ENCODE peak calls at places on chromosomes 1 and 21, in nine cellular contexts. P, R, J, S, U, H, O, M and A are unnamed samples.

GRCh38 chr1:37257646-37258045 is 216.7 kb upstream of the ZC3H12A start:
- DNase-seq in P (no peak), R (no peak), J (no peak), S (no peak), U (no peak), H (no peak), O (no peak), M (no peak), A (no peak)

GRCh38 chr1:220966874-220967631 is 87.8 kb downstream of the HLX start:
- DNase-seq in P (no peak), R (no peak), J (no peak), S (no peak), U (no peak), H (no peak), O (no peak), M (no peak), A (no peak)

GRCh38 chr1:175287377-175287776 is 94.8 kb upstream of the KIAA0040 start:
- DNase-seq in P (peak; percentile 54), R (no peak), J (no peak), S (no peak), U (no peak), H (no peak), O (no peak), M (no peak), A (peak; percentile 4)

GRCh38 chr1:78884685-78885452 is 121.7 kb downstream of the ADGRL4 start:
- DNase-seq in P (no peak), R (no peak), J (no peak), S (no peak), U (no peak), H (no peak), O (no peak), M (no peak), A (no peak)

GRCh38 chr1:21651214-21652042 is 17.7 kb downstream of the RAP1GAP start:
- DNase-seq in P (peak; percentile 37), R (peak; percentile 47), J (peak; percentile 25), S (peak; percentile 59), U (peak; percentile 13), H (no peak), O (no peak), M (no peak), A (peak; percentile 33)

GRCh38 chr1:13908128-13908527 is 208.1 kb downstream of the PRDM2 start:
- DNase-seq in P (peak; percentile 19), R (no peak), J (no peak), S (no peak), U (no peak), H (no peak), O (no peak), M (no peak), A (no peak)

GRCh38 chr1:31765041-31765467 is 914 bp upstream of the ADGRB2 start:
- DNase-seq in P (no peak), R (no peak), J (no peak), S (peak; percentile 44), U (no peak), H (peak; percentile 40), O (no peak), M (no peak), A (no peak)

GRCh38 chr1:114234408-114235119 is 80.9 kb upstream of the SYT6 start:
- DNase-seq in P (no peak), R (no peak), J (no peak), S (no peak), U (no peak), H (no peak), O (no peak), M (no peak), A (no peak)

GRCh38 chr1:51341876-51342496 is 11.6 kb upstream of the TTC39A start:
- DNase-seq in P (peak; percentile 57), R (no peak), J (no peak), S (no peak), U (no peak), H (no peak), O (peak; percentile 54), M (peak; percentile 60), A (no peak)

GRCh38 chr1:24151175-24151533 is 8.2 kb upstream of the IL22RA1 start:
- DNase-seq in P (no peak), R (no peak), J (no peak), S (no peak), U (no peak), H (no peak), O (no peak), M (no peak), A (no peak)

GRCh38 chr21:37348664-37349063 is 17.9 kb upstream of the DYRK1A start:
- DNase-seq in P (no peak), R (no peak), J (no peak), S (no peak), U (no peak), H (no peak), O (no peak), M (no peak), A (no peak)

GRCh38 chr1:3597599-3597964 is 13.7 kb downstream of the MEGF6 start:
- DNase-seq in P (peak; percentile 27), R (no peak), J (no peak), S (no peak), U (no peak), H (no peak), O (no peak), M (no peak), A (no peak)